ENCODE peak calls at places on chromosomes 6 and 20, in nine cellular contexts. U is nephron progenitor cell; T is pancreas; O is nucleus accumbens; Q is H9; D is neuronal stem cell; B is stimulated activated CD4-positive, alpha-beta T cell treated with anti-CD3 and anti-CD28 coated beads, Interleukin-15, amount 100 ng/mL, for 24 hours; E is NCI-H2171 treated with DMSO at 0.1 percent for 48 hours; M is head of caudate nucleus. Y is an unnamed sample.

GRCh38 chr6:160355001-160355400 is 6.8 kb downstream of the SLC22A3 start:
- DNase-seq in U (no peak), T (no peak), O (no peak), Q (no peak), D (no peak), B (peak; percentile 7), E (no peak), M (no peak), Y (no peak)

GRCh38 chr20:37380864-37381579 is 35.1 kb downstream of the SRC start:
- DNase-seq in U (no peak), T (no peak), O (no peak), Q (no peak), D (no peak), B (no peak), E (no peak), M (no peak), Y (no peak)

GRCh38 chr6:100472674-100473073 is 8.0 kb upstream of the SIM1 start:
- DNase-seq in U (no peak), T (no peak), O (no peak), Q (no peak), D (no peak), B (peak; percentile 50), E (no peak), M (no peak), Y (peak; percentile 62)

GRCh38 chr20:378961-379336 is 1.6 kb upstream of the TRIB3 start:
- DNase-seq in U (no peak), T (no peak), O (no peak), Q (no peak), D (no peak), B (no peak), E (peak; percentile 63), M (no peak), Y (no peak)

GRCh38 chr20:23293689-23294088 is 56.9 kb upstream of the NXT1 start:
- DNase-seq in U (no peak), T (no peak), O (no peak), Q (no peak), D (no peak), B (no peak), E (no peak), M (no peak), Y (no peak)

GRCh38 chr6:118168421-118168820 is 261.4 kb downstream of the SLC35F1 start:
- DNase-seq in U (no peak), T (no peak), O (no peak), Q (no peak), D (no peak), B (no peak), E (no peak), M (no peak), Y (no peak)

GRCh38 chr6:155297669-155298068 is 16.6 kb downstream of the TFB1M start:
- DNase-seq in U (no peak), T (no peak), O (no peak), Q (no peak), D (no peak), B (no peak), E (no peak), M (no peak), Y (no peak)

GRCh38 chr6:68728580-68728979 is 93.5 kb downstream of the ADGRB3 start:
- DNase-seq in U (no peak), T (no peak), O (no peak), Q (no peak), D (no peak), B (no peak), E (no peak), M (no peak), Y (no peak)

GRCh38 chr6:24899647-24900325 is 36.0 kb downstream of the RIPOR2 start:
- DNase-seq in U (no peak), T (no peak), O (no peak), Q (no peak), D (no peak), B (peak; percentile 61), E (no peak), M (no peak), Y (no peak)

GRCh38 chr6:108464506-108465084 is 96.1 kb upstream of the FOXO3 start:
- DNase-seq in U (no peak), T (no peak), O (no peak), Q (no peak), D (no peak), B (no peak), E (no peak), M (no peak), Y (no peak)

GRCh38 chr6:144718431-144718830 is 433.3 kb downstream of the UTRN start:
- DNase-seq in U (no peak), T (no peak), O (no peak), Q (no peak), D (no peak), B (no peak), E (no peak), M (no peak), Y (no peak)

GRCh38 chr20:42261766-42262165 is 643.6 kb upstream of the CHD6 start:
- DNase-seq in U (no peak), T (no peak), O (no peak), Q (no peak), D (no peak), B (no peak), E (no peak), M (no peak), Y (no peak)

GRCh38 chr6:134097114-134097707 is 44.8 kb upstream of the SLC2A12 start:
- DNase-seq in U (peak; percentile 78), T (peak; percentile 71), O (peak; percentile 70), Q (peak; percentile 41), D (peak; percentile 67), B (peak; percentile 72), E (peak; percentile 72), M (peak; percentile 84), Y (peak; percentile 63)

GRCh38 chr6:111260570-111261298 is 173.4 kb downstream of the SLC16A10 start:
- DNase-seq in U (no peak), T (no peak), O (no peak), Q (no peak), D (no peak), B (no peak), E (no peak), M (no peak), Y (no peak)

GRCh38 chr6:108383967-108384366 is 89.1 kb downstream of the AFG1L start:
- DNase-seq in U (no peak), T (no peak), O (no peak), Q (no peak), D (no peak), B (no peak), E (no peak), M (no peak), Y (no peak)

GRCh38 chr20:17557675-17558006 is 12.2 kb upstream of the DSTN start:
- DNase-seq in U (no peak), T (peak; percentile 54), O (no peak), Q (no peak), D (no peak), B (no peak), E (peak; percentile 60), M (no peak), Y (no peak)

GRCh38 chr6:81636930-81637568 is 115.4 kb downstream of the TENT5A start:
- DNase-seq in U (no peak), T (no peak), O (no peak), Q (no peak), D (no peak), B (no peak), E (no peak), M (no peak), Y (no peak)

GRCh38 chr6:44722736-44723135 is 335.2 kb downstream of the CDC5L start:
- DNase-seq in U (no peak), T (no peak), O (no peak), Q (no peak), D (no peak), B (no peak), E (no peak), M (no peak), Y (no peak)

GRCh38 chr6:4320860-4321259 is 185.5 kb upstream of the ECI2 start:
- DNase-seq in U (no peak), T (no peak), O (no peak), Q (no peak), D (no peak), B (no peak), E (no peak), M (no peak), Y (peak; percentile 71)

GRCh38 chr6:11458509-11458908 is 79.0 kb upstream of the TMEM170B start:
- DNase-seq in U (no peak), T (no peak), O (no peak), Q (no peak), D (no peak), B (no peak), E (no peak), M (no peak), Y (no peak)

GRCh38 chr6:21826031-21826430 is 232.5 kb downstream of the SOX4 start:
- DNase-seq in U (no peak), T (no peak), O (no peak), Q (peak; percentile 59), D (peak; percentile 55), B (no peak), E (no peak), M (no peak), Y (peak; percentile 80)

GRCh38 chr6:474454-475185 is 83.1 kb downstream of the IRF4 start:
- DNase-seq in U (no peak), T (no peak), O (no peak), Q (no peak), D (no peak), B (peak; percentile 90), E (no peak), M (peak; percentile 42), Y (peak; percentile 81)

GRCh38 chr6:40922281-40922680 is 116.7 kb downstream of the UNC5CL start:
- DNase-seq in U (no peak), T (no peak), O (no peak), Q (no peak), D (no peak), B (no peak), E (no peak), M (no peak), Y (no peak)

GRCh38 chr6:138818496-138819194 is 22.8 kb downstream of the ECT2L start:
- DNase-seq in U (no peak), T (no peak), O (no peak), Q (peak; percentile 28), D (no peak), B (peak; percentile 26), E (no peak), M (no peak), Y (no peak)

GRCh38 chr6:112205521-112206458 is 48.6 kb downstream of the LAMA4 start:
- DNase-seq in U (no peak), T (no peak), O (no peak), Q (no peak), D (no peak), B (no peak), E (no peak), M (peak; percentile 12), Y (peak; percentile 43)

GRCh38 chr6:144651219-144651618 is 366.1 kb downstream of the UTRN start:
- DNase-seq in U (no peak), T (no peak), O (no peak), Q (no peak), D (no peak), B (no peak), E (no peak), M (no peak), Y (no peak)

GRCh38 chr6:128112494-128112893 is 211.6 kb upstream of the THEMIS start:
- DNase-seq in U (no peak), T (no peak), O (no peak), Q (no peak), D (no peak), B (no peak), E (no peak), M (no peak), Y (no peak)

GRCh38 chr20:48660788-48661187 is 167.0 kb downstream of the PREX1 start:
- DNase-seq in U (no peak), T (no peak), O (no peak), Q (no peak), D (no peak), B (no peak), E (no peak), M (no peak), Y (no peak)

GRCh38 chr6:4480788-4481725 is 295.1 kb upstream of the CDYL start:
- DNase-seq in U (no peak), T (no peak), O (no peak), Q (no peak), D (no peak), B (no peak), E (no peak), M (no peak), Y (no peak)

GRCh38 chr6:148935705-148936306 is 189.0 kb downstream of the UST start:
- DNase-seq in U (no peak), T (no peak), O (no peak), Q (no peak), D (no peak), B (no peak), E (no peak), M (no peak), Y (no peak)

GRCh38 chr20:45445805-45446562 is 23.6 kb upstream of the WFDC2 start:
- DNase-seq in U (peak; percentile 76), T (no peak), O (no peak), Q (peak; percentile 65), D (no peak), B (peak; percentile 50), E (peak; percentile 1), M (no peak), Y (no peak)